ENCODE peak calls at places on chromosomes 12 and 14, in six cellular contexts. One of them, this sample, is unnamed.

GRCh38 chr14:100653409-100653808 is 66.2 kb upstream of the BEGAIN start:
- DNase-seq in NCI-H748 treated with DMSO at 0.1 percent for 48 hours: no peak
- DNase-seq in Daoy: no peak
- DNase-seq in pons: no peak
- DNase-seq in RCC 7860: no peak
- DNase-seq in thoracic aorta: no peak
- DNase-seq in this sample: no peak

GRCh38 chr12:34286483-34286882 is 264.2 kb downstream of the ALG10 start:
- DNase-seq in NCI-H748 treated with DMSO at 0.1 percent for 48 hours: no peak
- DNase-seq in Daoy: no peak
- DNase-seq in pons: no peak
- DNase-seq in RCC 7860: no peak
- DNase-seq in thoracic aorta: no peak
- DNase-seq in this sample: no peak

GRCh38 chr12:89706551-89707348 is 1.9 kb downstream of the ATP2B1 start:
- DNase-seq in NCI-H748 treated with DMSO at 0.1 percent for 48 hours: peak; percentile 37
- DNase-seq in Daoy: peak; percentile 46
- DNase-seq in pons: peak; percentile 69
- DNase-seq in RCC 7860: no peak
- DNase-seq in thoracic aorta: no peak
- DNase-seq in this sample: peak; percentile 58

GRCh38 chr12:3680919-3681594 is 71.9 kb downstream of the CRACR2A start:
- DNase-seq in NCI-H748 treated with DMSO at 0.1 percent for 48 hours: peak; percentile 13
- DNase-seq in Daoy: no peak
- DNase-seq in pons: peak; percentile 25
- DNase-seq in RCC 7860: no peak
- DNase-seq in thoracic aorta: no peak
- DNase-seq in this sample: peak; percentile 30

GRCh38 chr14:33386771-33387170 is 448.1 kb downstream of the NPAS3 start:
- DNase-seq in NCI-H748 treated with DMSO at 0.1 percent for 48 hours: no peak
- DNase-seq in Daoy: peak; percentile 52
- DNase-seq in pons: no peak
- DNase-seq in RCC 7860: no peak
- DNase-seq in thoracic aorta: no peak
- DNase-seq in this sample: no peak

GRCh38 chr14:66074546-66074945 is 411.6 kb upstream of the CCDC196 start:
- DNase-seq in NCI-H748 treated with DMSO at 0.1 percent for 48 hours: no peak
- DNase-seq in Daoy: no peak
- DNase-seq in pons: no peak
- DNase-seq in RCC 7860: no peak
- DNase-seq in thoracic aorta: no peak
- DNase-seq in this sample: no peak

GRCh38 chr12:63319936-63320633 is 169.1 kb upstream of the AVPR1A start:
- DNase-seq in NCI-H748 treated with DMSO at 0.1 percent for 48 hours: no peak
- DNase-seq in Daoy: no peak
- DNase-seq in pons: no peak
- DNase-seq in RCC 7860: no peak
- DNase-seq in thoracic aorta: no peak
- DNase-seq in this sample: peak; percentile 57

GRCh38 chr14:96079066-96079465 is 39.9 kb downstream of the C14orf132 start:
- DNase-seq in NCI-H748 treated with DMSO at 0.1 percent for 48 hours: no peak
- DNase-seq in Daoy: no peak
- DNase-seq in pons: no peak
- DNase-seq in RCC 7860: no peak
- DNase-seq in thoracic aorta: no peak
- DNase-seq in this sample: no peak

GRCh38 chr14:101228949-101229541 is 325.5 kb upstream of the RTL1 start:
- DNase-seq in NCI-H748 treated with DMSO at 0.1 percent for 48 hours: no peak
- DNase-seq in Daoy: no peak
- DNase-seq in pons: no peak
- DNase-seq in RCC 7860: no peak
- DNase-seq in thoracic aorta: no peak
- DNase-seq in this sample: no peak

GRCh38 chr14:96727076-96727475 is 70.1 kb upstream of the VRK1 start:
- DNase-seq in NCI-H748 treated with DMSO at 0.1 percent for 48 hours: no peak
- DNase-seq in Daoy: no peak
- DNase-seq in pons: no peak
- DNase-seq in RCC 7860: no peak
- DNase-seq in thoracic aorta: no peak
- DNase-seq in this sample: no peak

GRCh38 chr12:117975006-117975405 is 6.2 kb upstream of the KSR2 start:
- DNase-seq in NCI-H748 treated with DMSO at 0.1 percent for 48 hours: no peak
- DNase-seq in Daoy: no peak
- DNase-seq in pons: no peak
- DNase-seq in RCC 7860: no peak
- DNase-seq in thoracic aorta: no peak
- DNase-seq in this sample: no peak

GRCh38 chr12:19759229-19759628 is 319.9 kb downstream of the AEBP2 start:
- DNase-seq in NCI-H748 treated with DMSO at 0.1 percent for 48 hours: no peak
- DNase-seq in Daoy: peak; percentile 35
- DNase-seq in pons: no peak
- DNase-seq in RCC 7860: peak; percentile 14
- DNase-seq in thoracic aorta: no peak
- DNase-seq in this sample: peak; percentile 56

GRCh38 chr14:69963966-69964365 is 84.8 kb downstream of the SMOC1 start:
- DNase-seq in NCI-H748 treated with DMSO at 0.1 percent for 48 hours: no peak
- DNase-seq in Daoy: no peak
- DNase-seq in pons: peak; percentile 99
- DNase-seq in RCC 7860: no peak
- DNase-seq in thoracic aorta: no peak
- DNase-seq in this sample: no peak

GRCh38 chr12:13000935-13001724 is 1.1 kb upstream of the HEBP1 start:
- DNase-seq in NCI-H748 treated with DMSO at 0.1 percent for 48 hours: no peak
- DNase-seq in Daoy: peak; percentile 76
- DNase-seq in pons: peak; percentile 49
- DNase-seq in RCC 7860: no peak
- DNase-seq in thoracic aorta: no peak
- DNase-seq in this sample: peak; percentile 49

GRCh38 chr12:122023339-122024131 is 1.9 kb downstream of the BCL7A start:
- DNase-seq in NCI-H748 treated with DMSO at 0.1 percent for 48 hours: no peak
- DNase-seq in Daoy: peak; percentile 71
- DNase-seq in pons: peak; percentile 78
- DNase-seq in RCC 7860: peak; percentile 37
- DNase-seq in thoracic aorta: peak; percentile 21
- DNase-seq in this sample: peak; percentile 74

GRCh38 chr14:91897121-91897701 is 29.9 kb upstream of the TC2N start:
- DNase-seq in NCI-H748 treated with DMSO at 0.1 percent for 48 hours: no peak
- DNase-seq in Daoy: no peak
- DNase-seq in pons: peak; percentile 86
- DNase-seq in RCC 7860: no peak
- DNase-seq in thoracic aorta: peak; percentile 84
- DNase-seq in this sample: peak; percentile 95

GRCh38 chr14:50792058-50792477 is 38.9 kb downstream of the NIN start:
- DNase-seq in NCI-H748 treated with DMSO at 0.1 percent for 48 hours: no peak
- DNase-seq in Daoy: no peak
- DNase-seq in pons: no peak
- DNase-seq in RCC 7860: no peak
- DNase-seq in thoracic aorta: no peak
- DNase-seq in this sample: no peak

GRCh38 chr14:91693342-91693741 is 38.5 kb downstream of the CATSPERB start:
- DNase-seq in NCI-H748 treated with DMSO at 0.1 percent for 48 hours: no peak
- DNase-seq in Daoy: peak; percentile 29
- DNase-seq in pons: no peak
- DNase-seq in RCC 7860: no peak
- DNase-seq in thoracic aorta: no peak
- DNase-seq in this sample: peak; percentile 96

GRCh38 chr14:77041837-77042557 is 13.5 kb upstream of the IRF2BPL start:
- DNase-seq in NCI-H748 treated with DMSO at 0.1 percent for 48 hours: no peak
- DNase-seq in Daoy: peak; percentile 87
- DNase-seq in pons: peak; percentile 72
- DNase-seq in RCC 7860: no peak
- DNase-seq in thoracic aorta: peak; percentile 70
- DNase-seq in this sample: peak; percentile 90

GRCh38 chr14:99961826-99962518 is 103.2 kb upstream of the EVL start:
- DNase-seq in NCI-H748 treated with DMSO at 0.1 percent for 48 hours: no peak
- DNase-seq in Daoy: no peak
- DNase-seq in pons: no peak
- DNase-seq in RCC 7860: no peak
- DNase-seq in thoracic aorta: no peak
- DNase-seq in this sample: no peak

GRCh38 chr14:91143862-91144261 is 30.0 kb downstream of the DGLUCY start:
- DNase-seq in NCI-H748 treated with DMSO at 0.1 percent for 48 hours: no peak
- DNase-seq in Daoy: peak; percentile 22
- DNase-seq in pons: no peak
- DNase-seq in RCC 7860: no peak
- DNase-seq in thoracic aorta: peak; percentile 83
- DNase-seq in this sample: peak; percentile 50

GRCh38 chr12:130633771-130634170 is 82.3 kb downstream of the RIMBP2 start:
- DNase-seq in NCI-H748 treated with DMSO at 0.1 percent for 48 hours: peak; percentile 95
- DNase-seq in Daoy: peak; percentile 85
- DNase-seq in pons: peak; percentile 70
- DNase-seq in RCC 7860: no peak
- DNase-seq in thoracic aorta: no peak
- DNase-seq in this sample: no peak

GRCh38 chr14:35666429-35667043 is 132.6 kb downstream of the INSM2 start:
- DNase-seq in NCI-H748 treated with DMSO at 0.1 percent for 48 hours: no peak
- DNase-seq in Daoy: no peak
- DNase-seq in pons: no peak
- DNase-seq in RCC 7860: no peak
- DNase-seq in thoracic aorta: no peak
- DNase-seq in this sample: no peak

GRCh38 chr14:80523518-80524117 is 312.3 kb upstream of the DIO2 start:
- DNase-seq in NCI-H748 treated with DMSO at 0.1 percent for 48 hours: no peak
- DNase-seq in Daoy: no peak
- DNase-seq in pons: no peak
- DNase-seq in RCC 7860: no peak
- DNase-seq in thoracic aorta: no peak
- DNase-seq in this sample: no peak

GRCh38 chr12:76942276-76942675 is 63.5 kb upstream of the CSRP2 start:
- DNase-seq in NCI-H748 treated with DMSO at 0.1 percent for 48 hours: no peak
- DNase-seq in Daoy: no peak
- DNase-seq in pons: no peak
- DNase-seq in RCC 7860: no peak
- DNase-seq in thoracic aorta: no peak
- DNase-seq in this sample: no peak

GRCh38 chr14:90483551-90483950 is 86.7 kb downstream of the CALM1 start:
- DNase-seq in NCI-H748 treated with DMSO at 0.1 percent for 48 hours: peak; percentile 22
- DNase-seq in Daoy: no peak
- DNase-seq in pons: no peak
- DNase-seq in RCC 7860: no peak
- DNase-seq in thoracic aorta: no peak
- DNase-seq in this sample: peak; percentile 37

GRCh38 chr12:54683388-54683787 is 35.2 kb upstream of the DCD start:
- DNase-seq in NCI-H748 treated with DMSO at 0.1 percent for 48 hours: peak; percentile 59
- DNase-seq in Daoy: no peak
- DNase-seq in pons: no peak
- DNase-seq in RCC 7860: no peak
- DNase-seq in thoracic aorta: no peak
- DNase-seq in this sample: no peak

GRCh38 chr12:51672334-51672733 is 81.3 kb downstream of the SCN8A start:
- DNase-seq in NCI-H748 treated with DMSO at 0.1 percent for 48 hours: no peak
- DNase-seq in Daoy: no peak
- DNase-seq in pons: no peak
- DNase-seq in RCC 7860: no peak
- DNase-seq in thoracic aorta: no peak
- DNase-seq in this sample: no peak

GRCh38 chr14:90569201-90569600 is 172.4 kb downstream of the CALM1 start:
- DNase-seq in NCI-H748 treated with DMSO at 0.1 percent for 48 hours: no peak
- DNase-seq in Daoy: no peak
- DNase-seq in pons: no peak
- DNase-seq in RCC 7860: no peak
- DNase-seq in thoracic aorta: no peak
- DNase-seq in this sample: peak; percentile 11

GRCh38 chr12:38367506-38367905 is 50.9 kb downstream of the ALG10B start:
- DNase-seq in NCI-H748 treated with DMSO at 0.1 percent for 48 hours: no peak
- DNase-seq in Daoy: no peak
- DNase-seq in pons: no peak
- DNase-seq in RCC 7860: no peak
- DNase-seq in thoracic aorta: no peak
- DNase-seq in this sample: no peak

GRCh38 chr14:96589577-96589976 is 87.4 kb downstream of the PAPOLA start:
- DNase-seq in NCI-H748 treated with DMSO at 0.1 percent for 48 hours: no peak
- DNase-seq in Daoy: no peak
- DNase-seq in pons: no peak
- DNase-seq in RCC 7860: no peak
- DNase-seq in thoracic aorta: no peak
- DNase-seq in this sample: no peak

GRCh38 chr12:28543021-28543890 is 353.0 kb downstream of the CCDC91 start:
- DNase-seq in NCI-H748 treated with DMSO at 0.1 percent for 48 hours: no peak
- DNase-seq in Daoy: no peak
- DNase-seq in pons: no peak
- DNase-seq in RCC 7860: no peak
- DNase-seq in thoracic aorta: no peak
- DNase-seq in this sample: no peak

GRCh38 chr12:119686355-119686754 is 18.4 kb downstream of the PRKAB1 start:
- DNase-seq in NCI-H748 treated with DMSO at 0.1 percent for 48 hours: no peak
- DNase-seq in Daoy: no peak
- DNase-seq in pons: no peak
- DNase-seq in RCC 7860: no peak
- DNase-seq in thoracic aorta: no peak
- DNase-seq in this sample: no peak

GRCh38 chr12:31880340-31880739 is 78.9 kb upstream of the RESF1 start:
- DNase-seq in NCI-H748 treated with DMSO at 0.1 percent for 48 hours: no peak
- DNase-seq in Daoy: no peak
- DNase-seq in pons: no peak
- DNase-seq in RCC 7860: no peak
- DNase-seq in thoracic aorta: no peak
- DNase-seq in this sample: no peak